ENCODE peak calls at places on chromosomes 3 and 15, in four cellular contexts. L is stimulated activated CD4-positive, alpha-beta T cell treated with anti-CD3 and anti-CD28 coated beads, Interleukin-1b, Interleukin-23, amount 100 ng/mL, for 24 hours; Z is NCI-H1092 treated with DMSO at 0.1 percent for 48 hours; S is endothelial cell. I is an unnamed sample.

GRCh38 chr15:69532856-69533255 is 80.2 kb downstream of the RPLP1 start:
- DNase-seq in Z (no peak), S (no peak), L (no peak), I (no peak)

GRCh38 chr3:12350151-12350813 is 61.4 kb downstream of the PPARG start:
- DNase-seq in Z (no peak), L (no peak), S (no peak), I (no peak)

GRCh38 chr3:51519848-51520247 is 18.7 kb upstream of the RAD54L2 start:
- DNase-seq in L (no peak), Z (no peak), S (no peak), I (peak)

GRCh38 chr15:67184208-67184925 is 70.1 kb downstream of the AAGAB start:
- DNase-seq in Z (no peak), S (no peak), L (no peak), I (no peak)

GRCh38 chr3:110664148-110664547 is 407.5 kb upstream of the NECTIN3 start:
- DNase-seq in S (no peak), L (no peak), Z (no peak), I (no peak)

GRCh38 chr3:186496635-186497034 is 47.5 kb downstream of the CRYGS start:
- DNase-seq in S (no peak), L (no peak), Z (no peak), I (no peak)

GRCh38 chr3:127640031-127640355 is 11.0 kb downstream of the PODXL2 start:
- DNase-seq in Z (no peak), S (no peak), L (no peak), I (peak)

GRCh38 chr3:59836525-59836924 is 786.7 kb upstream of the CFAP20DC start:
- DNase-seq in Z (no peak), L (no peak), S (no peak), I (no peak)

GRCh38 chr3:107064445-107065060 is 312.7 kb upstream of the CCDC54 start:
- DNase-seq in L (peak), S (peak), Z (peak), I (no peak)

GRCh38 chr3:189304465-189305341 is 132.9 kb downstream of the TPRG1 start:
- DNase-seq in S (no peak), L (no peak), Z (peak), I (no peak)

GRCh38 chr3:134974621-134975020 is 179.6 kb downstream of the EPHB1 start:
- DNase-seq in Z (peak), S (peak), L (no peak), I (no peak)

GRCh38 chr3:158709666-158710083 is 22.6 kb downstream of the RARRES1 start:
- DNase-seq in L (no peak), S (no peak), Z (no peak), I (peak)

GRCh38 chr15:52236015-52236414 is 44.8 kb upstream of the GNB5 start:
- DNase-seq in Z (no peak), S (no peak), L (no peak), I (no peak)

GRCh38 chr3:14301558-14301957 is 100.8 kb upstream of the SLC6A6 start:
- DNase-seq in S (no peak), L (no peak), Z (no peak), I (peak)

GRCh38 chr3:117439812-117440211 is 730.2 kb downstream of the TUSC7 start:
- DNase-seq in Z (peak), L (no peak), S (peak), I (no peak)

GRCh38 chr3:61438253-61439115 is 122.9 kb upstream of the PTPRG start:
- DNase-seq in Z (no peak), L (no peak), S (no peak), I (no peak)

I was measured in posterior vena cava.